ENCODE peak calls at places on chromosomes 4 and X, in seven cellular contexts. One of them, this sample, is unnamed.

GRCh38 chr4:186767794-186768193 is 44.1 kb upstream of the FAT1 start:
- DNase-seq in Peyer's patch: no peak
- DNase-seq in progenitor cell of endocrine pancreas: no peak
- DNase-seq in OCI-M1: no peak
- DNase-seq in NCI-H460: no peak
- DNase-seq in AG04450: no peak
- DNase-seq in heart right ventricle: no peak
- DNase-seq in this sample: no peak

GRCh38 chr4:123986268-123986798 is 589.7 kb downstream of the SPRY1 start:
- DNase-seq in NCI-H460: no peak
- DNase-seq in heart right ventricle: peak; percentile 74
- DNase-seq in OCI-M1: no peak
- DNase-seq in progenitor cell of endocrine pancreas: no peak
- DNase-seq in AG04450: peak; percentile 50
- DNase-seq in Peyer's patch: peak; percentile 59
- DNase-seq in this sample: peak; percentile 25

GRCh38 chrX:23819385-23820234 is 36.6 kb downstream of the SAT1 start:
- DNase-seq in NCI-H460: no peak
- DNase-seq in progenitor cell of endocrine pancreas: no peak
- DNase-seq in Peyer's patch: no peak
- DNase-seq in heart right ventricle: no peak
- DNase-seq in AG04450: no peak
- DNase-seq in OCI-M1: no peak
- DNase-seq in this sample: no peak

GRCh38 chr4:138761638-138762205 is 253.9 kb upstream of the NOCT start:
- DNase-seq in heart right ventricle: no peak
- DNase-seq in progenitor cell of endocrine pancreas: no peak
- DNase-seq in NCI-H460: no peak
- DNase-seq in AG04450: no peak
- DNase-seq in Peyer's patch: no peak
- DNase-seq in OCI-M1: peak; percentile 69
- DNase-seq in this sample: no peak

GRCh38 chr4:143335979-143336827 is 473 bp upstream of the GAB1 start:
- DNase-seq in progenitor cell of endocrine pancreas: peak; percentile 73
- DNase-seq in NCI-H460: peak; percentile 50
- DNase-seq in heart right ventricle: peak; percentile 91
- DNase-seq in AG04450: peak; percentile 83
- DNase-seq in Peyer's patch: peak; percentile 90
- DNase-seq in OCI-M1: peak; percentile 93
- DNase-seq in this sample: peak; percentile 92

GRCh38 chrX:78517124-78517523 is 142.0 kb downstream of the RTL3 start:
- DNase-seq in heart right ventricle: no peak
- DNase-seq in OCI-M1: no peak
- DNase-seq in NCI-H460: no peak
- DNase-seq in AG04450: no peak
- DNase-seq in Peyer's patch: peak; percentile 50
- DNase-seq in progenitor cell of endocrine pancreas: no peak
- DNase-seq in this sample: no peak

GRCh38 chr4:149841686-149842085 is 26.0 kb upstream of the IQCM start:
- DNase-seq in AG04450: no peak
- DNase-seq in OCI-M1: no peak
- DNase-seq in heart right ventricle: no peak
- DNase-seq in NCI-H460: no peak
- DNase-seq in Peyer's patch: no peak
- DNase-seq in progenitor cell of endocrine pancreas: no peak
- DNase-seq in this sample: no peak

GRCh38 chr4:107449611-107450369 is 270.2 kb downstream of the PAPSS1 start:
- DNase-seq in AG04450: no peak
- DNase-seq in heart right ventricle: no peak
- DNase-seq in progenitor cell of endocrine pancreas: no peak
- DNase-seq in OCI-M1: no peak
- DNase-seq in NCI-H460: no peak
- DNase-seq in Peyer's patch: no peak
- DNase-seq in this sample: peak; percentile 35

GRCh38 chrX:110992611-110993010 is 103.4 kb upstream of the PAK3 start:
- DNase-seq in progenitor cell of endocrine pancreas: peak; percentile 12
- DNase-seq in heart right ventricle: no peak
- DNase-seq in NCI-H460: peak; percentile 38
- DNase-seq in OCI-M1: peak; percentile 16
- DNase-seq in Peyer's patch: peak; percentile 48
- DNase-seq in AG04450: no peak
- DNase-seq in this sample: peak; percentile 19

GRCh38 chrX:100316987-100317386 is 93.1 kb downstream of the PCDH19 start:
- DNase-seq in NCI-H460: no peak
- DNase-seq in Peyer's patch: no peak
- DNase-seq in heart right ventricle: peak; percentile 4
- DNase-seq in OCI-M1: no peak
- DNase-seq in AG04450: no peak
- DNase-seq in progenitor cell of endocrine pancreas: no peak
- DNase-seq in this sample: no peak

GRCh38 chr4:139734201-139734874 is 68.7 kb downstream of the MGST2 start:
- DNase-seq in heart right ventricle: no peak
- DNase-seq in AG04450: no peak
- DNase-seq in OCI-M1: peak; percentile 66
- DNase-seq in NCI-H460: no peak
- DNase-seq in progenitor cell of endocrine pancreas: no peak
- DNase-seq in Peyer's patch: no peak
- DNase-seq in this sample: no peak

GRCh38 chr4:7539659-7540058 is 104.9 kb upstream of the PSAPL1 start:
- DNase-seq in AG04450: no peak
- DNase-seq in heart right ventricle: no peak
- DNase-seq in NCI-H460: peak; percentile 11
- DNase-seq in Peyer's patch: no peak
- DNase-seq in progenitor cell of endocrine pancreas: no peak
- DNase-seq in OCI-M1: peak; percentile 63
- DNase-seq in this sample: no peak

GRCh38 chr4:165326831-165327210 is 648 bp upstream of the MSMO1 start:
- DNase-seq in AG04450: no peak
- DNase-seq in OCI-M1: peak; percentile 81
- DNase-seq in heart right ventricle: peak; percentile 23
- DNase-seq in progenitor cell of endocrine pancreas: no peak
- DNase-seq in NCI-H460: no peak
- DNase-seq in Peyer's patch: peak; percentile 71
- DNase-seq in this sample: peak; percentile 53

GRCh38 chr4:157217708-157218107 is 2.8 kb upstream of the GRIA2 start:
- DNase-seq in OCI-M1: peak; percentile 69
- DNase-seq in AG04450: no peak
- DNase-seq in NCI-H460: no peak
- DNase-seq in progenitor cell of endocrine pancreas: no peak
- DNase-seq in heart right ventricle: no peak
- DNase-seq in Peyer's patch: no peak
- DNase-seq in this sample: no peak

GRCh38 chrX:34880656-34881055 is 61.9 kb upstream of the FAM47B start:
- DNase-seq in heart right ventricle: no peak
- DNase-seq in AG04450: peak; percentile 18
- DNase-seq in NCI-H460: no peak
- DNase-seq in progenitor cell of endocrine pancreas: no peak
- DNase-seq in Peyer's patch: no peak
- DNase-seq in OCI-M1: no peak
- DNase-seq in this sample: no peak

GRCh38 chrX:107625776-107626175 is 2.5 kb upstream of the PRPS1 start:
- DNase-seq in AG04450: no peak
- DNase-seq in heart right ventricle: no peak
- DNase-seq in progenitor cell of endocrine pancreas: no peak
- DNase-seq in OCI-M1: peak; percentile 2
- DNase-seq in NCI-H460: no peak
- DNase-seq in Peyer's patch: no peak
- DNase-seq in this sample: no peak

GRCh38 chr4:126784966-126785580 is 847.7 kb upstream of the INTU start:
- DNase-seq in heart right ventricle: no peak
- DNase-seq in OCI-M1: no peak
- DNase-seq in Peyer's patch: no peak
- DNase-seq in progenitor cell of endocrine pancreas: no peak
- DNase-seq in AG04450: no peak
- DNase-seq in NCI-H460: no peak
- DNase-seq in this sample: no peak

GRCh38 chrX:124217289-124218251 is 114.9 kb upstream of the TEX13D start:
- DNase-seq in OCI-M1: peak; percentile 72
- DNase-seq in NCI-H460: peak; percentile 3
- DNase-seq in heart right ventricle: no peak
- DNase-seq in progenitor cell of endocrine pancreas: no peak
- DNase-seq in AG04450: no peak
- DNase-seq in Peyer's patch: peak; percentile 76
- DNase-seq in this sample: no peak

GRCh38 chrX:47807548-47807947 is 29.2 kb upstream of the ZNF81 start:
- DNase-seq in progenitor cell of endocrine pancreas: no peak
- DNase-seq in AG04450: no peak
- DNase-seq in OCI-M1: no peak
- DNase-seq in Peyer's patch: no peak
- DNase-seq in NCI-H460: no peak
- DNase-seq in heart right ventricle: no peak
- DNase-seq in this sample: no peak